ENCODE peak calls at places on chromosomes 1 and 21, in four cellular contexts. C is MM.1S; U is heart right ventricle; N is CD8-positive, alpha-beta memory T cell. F is an unnamed sample.

GRCh38 chr1:89310505-89310904 is 37.8 kb upstream of the GBP5 start:
- DNase-seq in C (peak; percentile 66), U (no peak), N (no peak), F (no peak)

GRCh38 chr21:41460578-41461527 is 34.8 kb downstream of the MX1 start:
- DNase-seq in C (peak; percentile 80), U (peak; percentile 72), N (peak; percentile 67), F (peak; percentile 63)

GRCh38 chr1:81880781-81881180 is 80.0 kb downstream of the ADGRL2 start:
- DNase-seq in C (no peak), U (no peak), N (no peak), F (no peak)

GRCh38 chr1:158003409-158003805 is 10.0 kb downstream of the KIRREL1 start:
- DNase-seq in C (no peak), U (no peak), N (no peak), F (no peak)

GRCh38 chr1:22291926-22292788 is 149.3 kb upstream of the WNT4 start:
- DNase-seq in C (no peak), U (no peak), N (no peak), F (no peak)

GRCh38 chr1:17605582-17606344 is 66.3 kb downstream of the ARHGEF10L start:
- DNase-seq in C (no peak), U (peak; percentile 64), N (no peak), F (no peak)

GRCh38 chr1:203325004-203325417 is 19.7 kb downstream of the BTG2 start:
- DNase-seq in C (peak; percentile 96), U (no peak), N (peak; percentile 83), F (peak; percentile 42)

GRCh38 chr1:218350022-218350525 is 4.9 kb downstream of the TGFB2 start:
- DNase-seq in C (no peak), U (no peak), N (no peak), F (no peak)

GRCh38 chr1:183883629-183884028 is 78.7 kb downstream of the RGL1 start:
- DNase-seq in C (no peak), U (no peak), N (no peak), F (no peak)

GRCh38 chr1:203176744-203177460 is 1.3 kb upstream of the MYBPH start:
- DNase-seq in C (no peak), U (no peak), N (no peak), F (no peak)

GRCh38 chr1:241603626-241604337 is 36.4 kb downstream of the CHML start:
- DNase-seq in C (no peak), U (no peak), N (no peak), F (no peak)

GRCh38 chr1:52662645-52663313 is 29.8 kb downstream of the SHISAL2A start:
- DNase-seq in C (no peak), U (no peak), N (no peak), F (no peak)

GRCh38 chr21:42859891-42860230 is 19.5 kb downstream of the WDR4 start:
- DNase-seq in C (no peak), U (no peak), N (no peak), F (no peak)

GRCh38 chr1:48616710-48617109 is 144.7 kb upstream of the SPATA6 start:
- DNase-seq in C (no peak), U (no peak), N (no peak), F (no peak)

GRCh38 chr1:196890668-196891067 is 2.8 kb downstream of the CFHR4 start:
- DNase-seq in C (no peak), U (no peak), N (no peak), F (no peak)

GRCh38 chr1:233113009-233113712 is 162.8 kb downstream of the NTPCR start:
- DNase-seq in C (no peak), U (peak; percentile 70), N (no peak), F (peak; percentile 47)

GRCh38 chr1:155079487-155080249 is 1.0 kb downstream of the EFNA3 start:
- DNase-seq in C (no peak), U (no peak), N (no peak), F (no peak)

GRCh38 chr1:36771678-36772284 is 262.5 kb downstream of the GRIK3 start:
- DNase-seq in C (no peak), U (no peak), N (no peak), F (no peak)

GRCh38 chr21:41767606-41768370 is 936 bp upstream of the RIPK4 start:
- DNase-seq in C (no peak), U (no peak), N (no peak), F (no peak)

GRCh38 chr1:205246426-205247119 is 18.8 kb downstream of the TMCC2 start:
- DNase-seq in C (no peak), U (no peak), N (no peak), F (no peak)

GRCh38 chr1:240824238-240824637 is 212.3 kb upstream of the GREM2 start:
- DNase-seq in C (no peak), U (no peak), N (no peak), F (no peak)

GRCh38 chr1:106620521-106620954 is 435.9 kb upstream of the PRMT6 start:
- DNase-seq in C (no peak), U (no peak), N (no peak), F (no peak)

GRCh38 chr1:8019229-8019620 is 6.9 kb downstream of the ERRFI1 start:
- DNase-seq in C (no peak), U (no peak), N (no peak), F (no peak)

GRCh38 chr1:8016244-8017241 is 9.6 kb downstream of the ERRFI1 start:
- DNase-seq in C (no peak), U (no peak), N (no peak), F (no peak)

GRCh38 chr1:8018492-8019228 is 7.4 kb downstream of the ERRFI1 start:
- DNase-seq in C (no peak), U (no peak), N (no peak), F (no peak)

GRCh38 chr1:8015809-8016165 is 10.3 kb downstream of the ERRFI1 start:
- DNase-seq in C (no peak), U (no peak), N (no peak), F (no peak)

DNA sequence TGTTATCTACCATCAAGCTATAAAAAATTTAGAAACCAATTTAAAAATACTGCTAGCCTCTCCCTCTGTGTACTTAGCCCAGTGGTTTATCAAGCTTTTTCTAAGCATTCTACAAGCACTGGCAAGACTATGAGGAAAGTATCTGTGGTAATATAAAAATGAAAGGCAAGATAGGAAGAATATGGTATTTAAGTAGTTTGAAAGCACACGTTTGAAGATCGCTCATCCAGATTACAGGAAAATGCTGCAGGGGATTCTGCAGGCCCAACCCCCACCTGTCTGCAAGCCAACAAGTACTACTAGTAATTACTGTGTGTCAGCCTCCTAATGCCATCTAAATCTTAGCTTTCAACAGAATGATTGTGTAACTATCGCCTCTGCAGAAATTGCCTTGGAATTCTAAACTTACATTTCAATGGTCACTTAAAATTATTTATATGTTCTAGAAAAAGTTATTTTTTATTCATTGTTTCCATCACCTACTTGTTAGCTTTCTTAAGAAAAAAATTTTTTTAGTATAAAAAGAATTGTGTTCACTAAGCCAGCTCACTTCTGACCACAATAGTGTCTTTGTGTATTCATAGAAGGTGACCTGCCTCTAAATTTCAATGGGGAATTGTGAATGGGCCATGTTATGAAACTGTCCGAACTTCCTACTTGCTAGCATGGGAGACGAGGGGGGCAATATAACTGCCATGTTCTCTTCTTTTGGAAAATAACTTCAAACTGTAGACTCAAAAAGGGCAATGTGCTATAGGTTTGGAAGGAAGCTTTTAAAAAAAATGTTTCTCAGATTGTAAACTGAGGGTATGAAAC is 8.4 kb downstream of the ERRFI1 start:
- DNase-seq in C (no peak), U (no peak), N (no peak), F (no peak)
- H3K4me1 ChIP-seq in C (no peaks in the 10 kb centered on the region), U (peaks cover 33% of the 10 kb centered on the region), N (no peaks in the 10 kb centered on the region), F (no peaks in the 10 kb centered on the region)

GRCh38 chr1:31510304-31510703 is 66.0 kb upstream of the TINAGL1 start:
- DNase-seq in C (no peak), U (no peak), N (no peak), F (no peak)

GRCh38 chr1:31507676-31508530 is 68.4 kb upstream of the TINAGL1 start:
- DNase-seq in C (no peak), U (no peak), N (no peak), F (no peak)

GRCh38 chr1:31505884-31506497 is 70.3 kb upstream of the TINAGL1 start:
- DNase-seq in C (peak; percentile 95), U (no peak), N (no peak), F (peak; percentile 27)

GRCh38 chr1:31509124-31510072 is 66.9 kb upstream of the TINAGL1 start:
- DNase-seq in C (peak; percentile 14), U (no peak), N (no peak), F (no peak)

GRCh38 chr1:31507221-31507620 is 69.1 kb upstream of the TINAGL1 start:
- DNase-seq in C (no peak), U (no peak), N (no peak), F (no peak)
- H3K4me1 ChIP-seq in C (peaks cover 31% of the 10 kb centered on the region), U (no peaks in the 10 kb centered on the region), N (peaks cover 7% of the 10 kb centered on the region), F (no peaks in the 10 kb centered on the region)

GRCh38 chr1:13793088-13793730 is 93.2 kb downstream of the PRDM2 start:
- DNase-seq in C (no peak), U (no peak), N (no peak), F (no peak)

GRCh38 chr1:13798120-13798519 is 98.1 kb downstream of the PRDM2 start:
- DNase-seq in C (no peak), U (no peak), N (no peak), F (no peak)

GRCh38 chr1:13797397-13797796 is 97.4 kb downstream of the PRDM2 start:
- DNase-seq in C (no peak), U (no peak), N (no peak), F (no peak)

GRCh38 chr1:13792429-13792828 is 92.4 kb downstream of the PRDM2 start:
- DNase-seq in C (no peak), U (no peak), N (no peak), F (no peak)

DNA sequence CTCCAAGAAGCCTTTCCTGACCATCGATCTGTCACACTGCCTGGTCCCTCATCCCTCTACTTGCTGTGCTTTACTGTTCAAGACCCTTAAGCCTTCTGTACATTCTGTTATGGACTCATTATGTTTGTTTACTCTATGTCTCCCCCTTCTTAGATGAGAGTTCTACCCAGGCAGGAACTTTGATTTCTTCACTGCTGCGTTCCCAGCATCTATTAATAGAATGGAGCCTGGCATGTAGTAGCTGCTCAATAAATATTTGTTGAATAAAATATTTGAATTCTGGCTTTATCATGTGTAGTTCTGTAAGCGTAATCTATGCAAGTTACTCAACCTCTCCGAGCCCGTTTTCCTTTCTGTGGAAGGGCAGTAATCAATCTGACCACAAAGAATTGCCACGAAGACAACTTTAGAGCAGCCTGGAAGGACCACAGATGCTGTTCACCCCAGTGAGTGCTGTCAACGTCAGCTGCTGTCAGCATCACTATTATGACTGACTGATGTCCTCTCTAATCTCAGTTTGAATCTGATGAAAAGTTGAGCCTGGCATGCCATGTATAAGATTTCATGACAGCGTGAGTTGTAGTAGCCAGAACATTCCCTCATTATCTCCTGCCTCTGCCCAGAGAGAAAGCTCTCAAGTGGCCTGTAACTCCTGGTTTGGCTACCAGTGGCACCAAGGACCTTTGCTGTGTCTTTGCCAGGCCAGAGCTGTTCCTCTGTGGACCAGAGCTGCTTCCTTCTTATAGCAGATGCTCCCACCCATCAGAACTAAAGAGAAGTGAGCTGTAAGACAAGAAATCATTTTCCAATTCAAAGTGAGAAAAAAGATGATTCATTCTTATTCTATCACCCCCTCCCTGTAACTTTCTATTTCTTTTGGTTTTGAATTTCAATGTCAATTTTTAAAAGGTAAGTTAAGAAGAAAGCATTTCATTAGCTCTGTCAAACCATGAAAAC is 94.5 kb downstream of the PRDM2 start:
- DNase-seq in C (no peak), U (no peak), N (no peak), F (no peak)
- H3K4me1 ChIP-seq in C (no peaks in the 10 kb centered on the region), U (no peaks in the 10 kb centered on the region), N (no peaks in the 10 kb centered on the region), F (no peaks in the 10 kb centered on the region)

GRCh38 chr1:167659440-167659839 is 29.4 kb downstream of the RCSD1 start:
- DNase-seq in C (no peak), U (no peak), N (no peak), F (no peak)

GRCh38 chr1:167654975-167655575 is 25.0 kb downstream of the RCSD1 start:
- DNase-seq in C (no peak), U (peak; percentile 80), N (no peak), F (no peak)

GRCh38 chr1:167658574-167659328 is 28.7 kb downstream of the RCSD1 start:
- DNase-seq in C (no peak), U (no peak), N (no peak), F (no peak)

GRCh38 chr1:167659876-167660275 is 29.8 kb downstream of the RCSD1 start:
- DNase-seq in C (no peak), U (no peak), N (no peak), F (no peak)

GRCh38 chr1:167656657-167657056 is 26.6 kb downstream of the RCSD1 start:
- DNase-seq in C (no peak), U (no peak), N (no peak), F (no peak)
- H3K4me1 ChIP-seq in C (no peaks in the 10 kb centered on the region), U (peaks cover 100% of the 10 kb centered on the region), N (peaks cover 91% of the 10 kb centered on the region), F (peaks cover 90% of the 10 kb centered on the region)